ENCODE peak calls at places on chromosomes 4 and X, in eight cellular contexts. B is NCI-H146; C is naive thymus-derived CD4-positive, alpha-beta T cell; G is CD4-positive, alpha-beta T cell; H is WTC11; O is neural crest cell; P is renal cortical epithelial cell; I is AG09319. M is an unnamed sample.

GRCh38 chrX:51876441-51876840 is 17.0 kb upstream of the MAGED1 start:
- DNase-seq in C (no peak), O (no peak), H (no peak), G (no peak), P (no peak), B (no peak), I (no peak), M (no peak)

GRCh38 chrX:55056820-55057690 is 17.8 kb upstream of the PAGE2B start:
- DNase-seq in C (peak; percentile 67), G (no peak), I (no peak), P (peak; percentile 0), B (peak; percentile 18), O (no peak), H (no peak), M (no peak)

GRCh38 chr4:53905935-53906377 is 158.4 kb downstream of the CHIC2 start:
- DNase-seq in O (no peak), B (peak; percentile 81), P (peak; percentile 45), H (peak; percentile 34), I (no peak), G (no peak), C (peak; percentile 4), M (peak; percentile 13)

GRCh38 chr4:118005883-118006282 is 28.4 kb upstream of the NDST3 start:
- DNase-seq in C (no peak), G (no peak), O (no peak), B (no peak), I (no peak), P (no peak), H (no peak), M (no peak)

GRCh38 chrX:108582151-108582550 is 142.5 kb downstream of the COL4A5 start:
- DNase-seq in H (no peak), C (no peak), G (no peak), I (no peak), O (peak; percentile 2), P (no peak), B (peak; percentile 39), M (no peak)

GRCh38 chrX:78384486-78384885 is 57.1 kb upstream of the CYSLTR1 start:
- DNase-seq in O (no peak), H (no peak), G (no peak), I (no peak), C (no peak), P (no peak), B (no peak), M (no peak)

GRCh38 chrX:19195243-19195610 is 73.0 kb upstream of the ADGRG2 start:
- DNase-seq in I (no peak), H (no peak), C (no peak), P (peak; percentile 44), O (no peak), B (no peak), G (no peak), M (no peak)

GRCh38 chr4:99536148-99536728 is 25.4 kb downstream of the C4orf17 start:
- DNase-seq in I (no peak), G (no peak), P (no peak), O (no peak), C (no peak), H (no peak), B (peak; percentile 1), M (no peak)

GRCh38 chr4:15930314-15930713 is 8.2 kb downstream of the FGFBP1 start:
- DNase-seq in P (no peak), H (no peak), O (no peak), B (no peak), I (no peak), G (no peak), C (no peak), M (no peak)

GRCh38 chrX:30304866-30305265 is 4.3 kb downstream of the NR0B1 start:
- DNase-seq in C (no peak), P (no peak), B (no peak), H (no peak), G (no peak), I (no peak), O (no peak), M (no peak)

GRCh38 chrX:48945517-48946348 is 11.7 kb downstream of the OTUD5 start:
- DNase-seq in H (peak; percentile 49), C (peak; percentile 69), I (no peak), G (peak; percentile 51), O (peak; percentile 25), P (peak; percentile 23), B (peak; percentile 24), M (no peak)

GRCh38 chr4:143406523-143406922 is 69.8 kb downstream of the GAB1 start:
- DNase-seq in B (no peak), G (no peak), I (no peak), H (no peak), C (no peak), P (peak; percentile 92), O (no peak), M (no peak)

GRCh38 chr4:100165809-100166208 is 24.5 kb downstream of the DDIT4L start:
- DNase-seq in H (no peak), O (no peak), C (no peak), G (no peak), B (no peak), I (no peak), P (peak; percentile 50), M (no peak)

GRCh38 chrX:2584659-2585470 is 84.1 kb upstream of the DHRSX start:
- DNase-seq in H (peak; percentile 23), P (no peak), I (no peak), G (no peak), C (no peak), B (no peak), O (no peak), M (no peak)

GRCh38 chr4:82528074-82528473 is 33.7 kb downstream of the TMEM150C start:
- DNase-seq in O (no peak), H (no peak), C (no peak), I (no peak), G (no peak), B (no peak), P (no peak), M (no peak)

GRCh38 chr4:163895369-163896005 is 401.0 kb downstream of the TMA16 start:
- DNase-seq in G (no peak), P (no peak), H (no peak), C (peak; percentile 80), O (no peak), I (no peak), B (no peak), M (no peak)

GRCh38 chr4:98661356-98662054 is 3.1 kb upstream of the TSPAN5 start:
- DNase-seq in O (no peak), P (peak; percentile 27), B (no peak), G (no peak), I (no peak), H (no peak), C (no peak), M (no peak)

GRCh38 chr4:89837385-89837995 is 529 bp upstream of the SNCA start:
- DNase-seq in B (no peak), H (peak; percentile 66), I (no peak), C (peak; percentile 9), O (peak; percentile 59), G (no peak), P (peak; percentile 42), M (no peak)

GRCh38 chr4:95050980-95051688 is 293.4 kb downstream of the BMPR1B start:
- DNase-seq in I (no peak), G (no peak), C (no peak), H (peak; percentile 14), O (peak; percentile 29), B (no peak), P (no peak), M (no peak)

GRCh38 chr4:113436360-113436759 is 325.2 kb downstream of the CAMK2D start:
- DNase-seq in O (no peak), H (no peak), P (peak; percentile 25), B (no peak), I (peak; percentile 29), C (no peak), G (no peak), M (no peak)

GRCh38 chr4:170090667-170091052 is 904 bp upstream of the AADAT start:
- DNase-seq in O (no peak), C (no peak), P (peak; percentile 53), G (no peak), B (no peak), H (no peak), I (no peak), M (no peak)

GRCh38 chrX:135185795-135186443 is 14.7 kb upstream of the CT55 start:
- DNase-seq in P (peak; percentile 14), O (peak; percentile 3), I (peak; percentile 24), C (peak; percentile 15), G (no peak), B (peak; percentile 10), H (peak; percentile 32), M (peak; percentile 5)

GRCh38 chr4:184746532-184746870 is 12.6 kb upstream of the CENPU start:
- DNase-seq in P (peak; percentile 95), B (no peak), G (no peak), H (no peak), C (no peak), O (no peak), I (peak; percentile 61), M (no peak)

GRCh38 chr4:89954906-89955305 is 60.3 kb downstream of the MMRN1 start:
- DNase-seq in B (no peak), P (no peak), I (no peak), C (no peak), G (no peak), H (no peak), O (no peak), M (no peak)

GRCh38 chr4:146371812-146372211 is 149.9 kb downstream of the SLC10A7 start:
- DNase-seq in B (no peak), P (no peak), I (no peak), G (no peak), H (no peak), C (no peak), O (no peak), M (no peak)

GRCh38 chrX:276588-277171 is 4.5 kb upstream of the PLCXD1 start:
- DNase-seq in H (no peak), B (no peak), P (peak; percentile 19), G (no peak), O (no peak), I (no peak), C (no peak), M (no peak)

GRCh38 chr4:105092356-105092755 is 54.3 kb upstream of the TET2 start:
- DNase-seq in G (no peak), C (no peak), O (no peak), I (no peak), H (no peak), P (peak; percentile 84), B (no peak), M (no peak)

GRCh38 chr4:108834787-108835384 is 72.0 kb upstream of the ETNPPL start:
- DNase-seq in B (peak; percentile 0), G (no peak), P (peak; percentile 54), C (peak; percentile 33), I (no peak), O (no peak), H (no peak), M (no peak)

GRCh38 chr4:78247541-78248285 is 190.6 kb downstream of the FRAS1 start:
- DNase-seq in P (peak; percentile 14), C (no peak), I (no peak), O (no peak), B (no peak), G (no peak), H (no peak), M (no peak)

GRCh38 chr4:91904556-91904955 is 399.2 kb upstream of the GRID2 start:
- DNase-seq in O (no peak), H (no peak), I (no peak), G (no peak), P (no peak), B (no peak), C (no peak), M (no peak)

GRCh38 chr4:187993827-187994226 is 1.7 kb upstream of the ZFP42 start:
- DNase-seq in I (no peak), H (peak; percentile 78), C (no peak), G (no peak), P (no peak), O (peak; percentile 30), B (no peak), M (no peak)

GRCh38 chr4:82913305-82913704 is 12.8 kb downstream of the THAP9 start:
- DNase-seq in H (no peak), P (no peak), C (no peak), B (no peak), G (no peak), I (no peak), O (no peak), M (no peak)

GRCh38 chr4:152983221-152983620 is 47.1 kb downstream of the FHDC1 start:
- DNase-seq in H (peak; percentile 48), B (no peak), P (no peak), G (no peak), C (no peak), O (peak; percentile 14), I (no peak), M (no peak)

GRCh38 chr4:151012836-151013235 is 2.2 kb downstream of the LRBA start:
- DNase-seq in H (no peak), O (no peak), G (no peak), P (peak; percentile 79), B (peak; percentile 2), C (no peak), I (no peak), M (no peak)

M was measured in GM12864.